ENCODE peak calls at places on chromosomes 16 and 17, in eight cellular contexts. One of them, this sample, is unnamed.
A peak's percentile ranks its signal among the peaks of the same experiment; 100 is the strongest.

GRCh38 chr16:85571813-85572619 is 41.1 kb upstream of the GSE1 start:
- DNase-seq in keratinocyte: no peak
- DNase-seq in GM23248: no peak
- DNase-seq in adrenal gland: no peak
- DNase-seq in adipocyte: no peak
- DNase-seq in neuronal stem cell: no peak
- DNase-seq in fibroblast of lung: no peak
- DNase-seq in ascending aorta: no peak
- DNase-seq in this sample: no peak

GRCh38 chr17:47952181-47953021 is 5.3 kb downstream of the PRR15L start:
- DNase-seq in neuronal stem cell: no peak
- DNase-seq in keratinocyte: no peak
- DNase-seq in adrenal gland: no peak
- DNase-seq in ascending aorta: no peak
- DNase-seq in GM23248: no peak
- DNase-seq in fibroblast of lung: no peak
- DNase-seq in adipocyte: no peak
- DNase-seq in this sample: no peak

GRCh38 chr16:68884867-68885266 is 41.5 kb downstream of the TANGO6 start:
- DNase-seq in adrenal gland: no peak
- DNase-seq in fibroblast of lung: no peak
- DNase-seq in adipocyte: no peak
- DNase-seq in ascending aorta: no peak
- DNase-seq in neuronal stem cell: no peak
- DNase-seq in GM23248: no peak
- DNase-seq in keratinocyte: no peak
- DNase-seq in this sample: no peak

GRCh38 chr17:8384801-8385335 is 1.9 kb upstream of the RPL26 start:
- DNase-seq in ascending aorta: no peak
- DNase-seq in fibroblast of lung: peak; percentile 47
- DNase-seq in keratinocyte: no peak
- DNase-seq in neuronal stem cell: no peak
- DNase-seq in adipocyte: peak; percentile 70
- DNase-seq in adrenal gland: no peak
- DNase-seq in GM23248: peak; percentile 91
- DNase-seq in this sample: no peak

GRCh38 chr17:63987616-63988478 is 10.3 kb upstream of the PRR29 start:
- DNase-seq in ascending aorta: no peak
- DNase-seq in adrenal gland: no peak
- DNase-seq in keratinocyte: no peak
- DNase-seq in neuronal stem cell: no peak
- DNase-seq in fibroblast of lung: no peak
- DNase-seq in adipocyte: no peak
- DNase-seq in GM23248: no peak
- DNase-seq in this sample: no peak

GRCh38 chr16:58850627-58851024 is 116.5 kb upstream of the GOT2 start:
- DNase-seq in adrenal gland: no peak
- DNase-seq in fibroblast of lung: no peak
- DNase-seq in keratinocyte: no peak
- DNase-seq in ascending aorta: no peak
- DNase-seq in neuronal stem cell: no peak
- DNase-seq in GM23248: no peak
- DNase-seq in adipocyte: no peak
- DNase-seq in this sample: no peak

GRCh38 chr16:53913082-53913870 is 209.3 kb downstream of the FTO start:
- DNase-seq in adipocyte: peak; percentile 83
- DNase-seq in neuronal stem cell: no peak
- DNase-seq in keratinocyte: no peak
- DNase-seq in adrenal gland: peak; percentile 94
- DNase-seq in ascending aorta: peak; percentile 67
- DNase-seq in fibroblast of lung: peak; percentile 93
- DNase-seq in GM23248: peak; percentile 89
- DNase-seq in this sample: no peak

GRCh38 chr17:75558666-75559530 is 28.7 kb upstream of the MYO15B start:
- DNase-seq in adipocyte: no peak
- DNase-seq in GM23248: no peak
- DNase-seq in fibroblast of lung: no peak
- DNase-seq in adrenal gland: no peak
- DNase-seq in neuronal stem cell: no peak
- DNase-seq in keratinocyte: no peak
- DNase-seq in ascending aorta: no peak
- DNase-seq in this sample: no peak

GRCh38 chr16:68335175-68335574 is 24.4 kb downstream of the PRMT7 start:
- DNase-seq in neuronal stem cell: no peak
- DNase-seq in keratinocyte: no peak
- DNase-seq in GM23248: peak; percentile 77
- DNase-seq in adipocyte: no peak
- DNase-seq in fibroblast of lung: no peak
- DNase-seq in adrenal gland: no peak
- DNase-seq in ascending aorta: no peak
- DNase-seq in this sample: no peak

GRCh38 chr17:21512307-21513011 is 136.3 kb downstream of the KCNJ12 start:
- DNase-seq in neuronal stem cell: no peak
- DNase-seq in keratinocyte: no peak
- DNase-seq in fibroblast of lung: no peak
- DNase-seq in adipocyte: no peak
- DNase-seq in GM23248: no peak
- DNase-seq in ascending aorta: no peak
- DNase-seq in adrenal gland: no peak
- DNase-seq in this sample: no peak

GRCh38 chr17:21511368-21512195 is 135.4 kb downstream of the KCNJ12 start:
- DNase-seq in neuronal stem cell: peak; percentile 75
- DNase-seq in adrenal gland: peak; percentile 83
- DNase-seq in adipocyte: peak; percentile 94
- DNase-seq in GM23248: peak; percentile 91
- DNase-seq in fibroblast of lung: peak; percentile 85
- DNase-seq in ascending aorta: peak; percentile 91
- DNase-seq in keratinocyte: peak; percentile 5
- DNase-seq in this sample: peak; percentile 42

GRCh38 chr17:21513012-21513570 is 136.9 kb downstream of the KCNJ12 start:
- DNase-seq in keratinocyte: peak; percentile 5
- DNase-seq in ascending aorta: peak; percentile 86
- DNase-seq in fibroblast of lung: peak; percentile 67
- DNase-seq in neuronal stem cell: peak; percentile 80
- DNase-seq in GM23248: peak; percentile 82
- DNase-seq in adipocyte: peak; percentile 94
- DNase-seq in adrenal gland: peak; percentile 82
- DNase-seq in this sample: peak; percentile 68

GRCh38 chr17:21505819-21506815 is 130.0 kb downstream of the KCNJ12 start:
- DNase-seq in adipocyte: no peak
- DNase-seq in keratinocyte: no peak
- DNase-seq in GM23248: no peak
- DNase-seq in adrenal gland: no peak
- DNase-seq in ascending aorta: no peak
- DNase-seq in neuronal stem cell: no peak
- DNase-seq in fibroblast of lung: no peak
- DNase-seq in this sample: no peak

DNA sequence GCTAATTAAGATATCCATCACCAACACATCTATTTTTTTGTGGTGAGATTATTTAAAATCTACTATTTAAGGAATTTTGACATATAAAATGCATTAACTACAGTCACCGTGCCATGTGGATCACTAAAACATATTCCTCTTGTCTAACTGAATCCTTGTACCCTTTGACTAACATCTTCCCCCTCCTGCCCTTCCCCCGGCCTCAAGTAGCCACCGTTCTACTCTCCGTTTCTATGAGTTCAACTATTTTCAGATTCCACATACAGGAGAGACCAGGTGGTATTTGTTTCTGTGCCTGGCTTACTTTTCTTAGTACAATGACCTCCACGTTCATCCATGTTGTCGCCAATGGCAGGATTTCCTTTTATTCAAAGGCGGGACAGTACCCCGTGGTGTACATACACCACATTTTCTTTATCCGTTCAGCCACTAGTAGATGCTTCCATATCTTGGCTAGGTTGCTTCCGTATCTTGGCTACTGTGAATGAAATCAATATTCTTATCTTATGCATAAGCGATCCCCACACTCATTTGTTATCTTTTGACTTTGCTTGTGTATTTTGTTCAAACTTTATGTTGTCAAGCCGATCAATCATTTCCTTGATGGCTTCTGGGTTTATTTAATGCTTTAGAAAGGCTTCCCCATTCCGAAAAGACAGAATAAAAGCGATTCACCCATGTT is 134.7 kb downstream of the KCNJ12 start:
- DNase-seq in adipocyte: no peak
- DNase-seq in adrenal gland: no peak
- DNase-seq in ascending aorta: no peak
- DNase-seq in keratinocyte: no peak
- DNase-seq in neuronal stem cell: no peak
- DNase-seq in fibroblast of lung: peak; percentile 10
- DNase-seq in GM23248: no peak
- DNase-seq in this sample: no peak
- H3K4me3 ChIP-seq in adipocyte: peak overlapping the region; percentile 83
- H3K4me3 ChIP-seq in adrenal gland: peak overlapping the region; percentile 47
- H3K4me3 ChIP-seq in ascending aorta: peak overlapping the region; percentile 74
- H3K4me3 ChIP-seq in keratinocyte: no peak overlapping the region
- H3K4me3 ChIP-seq in neuronal stem cell: no peak overlapping the region
- H3K4me3 ChIP-seq in fibroblast of lung: peak overlapping the region; percentile 61
- H3K4me3 ChIP-seq in GM23248: peak overlapping the region; percentile 76
- H3K4me3 ChIP-seq in this sample: peak overlapping the region; percentile 54

GRCh38 chr16:17463335-17463734 is 7.4 kb downstream of the XYLT1 start:
- DNase-seq in adrenal gland: no peak
- DNase-seq in fibroblast of lung: no peak
- DNase-seq in neuronal stem cell: no peak
- DNase-seq in GM23248: no peak
- DNase-seq in ascending aorta: no peak
- DNase-seq in adipocyte: no peak
- DNase-seq in keratinocyte: no peak
- DNase-seq in this sample: no peak
- H3K27me3 ChIP-seq in adrenal gland: no peaks in the 10 kb centered on the region
- H3K27me3 ChIP-seq in fibroblast of lung: no peaks in the 10 kb centered on the region
- H3K27me3 ChIP-seq in neuronal stem cell: no peaks in the 10 kb centered on the region
- H3K27me3 ChIP-seq in GM23248: no peaks in the 10 kb centered on the region
- H3K27me3 ChIP-seq in ascending aorta: no peaks in the 10 kb centered on the region
- H3K27me3 ChIP-seq in adipocyte: no peaks in the 10 kb centered on the region
- H3K27me3 ChIP-seq in keratinocyte: no peaks in the 10 kb centered on the region
- H3K27me3 ChIP-seq in this sample: no peaks in the 10 kb centered on the region

GRCh38 chr16:75244225-75244792 is 7.1 kb downstream of the BCAR1 start:
- DNase-seq in fibroblast of lung: peak; percentile 79
- DNase-seq in ascending aorta: peak; percentile 92
- DNase-seq in adrenal gland: no peak
- DNase-seq in GM23248: peak; percentile 70
- DNase-seq in neuronal stem cell: no peak
- DNase-seq in keratinocyte: no peak
- DNase-seq in adipocyte: peak; percentile 68
- DNase-seq in this sample: no peak

GRCh38 chr16:75241412-75241811 is 10.0 kb downstream of the BCAR1 start:
- DNase-seq in adipocyte: no peak
- DNase-seq in ascending aorta: no peak
- DNase-seq in neuronal stem cell: no peak
- DNase-seq in adrenal gland: no peak
- DNase-seq in keratinocyte: no peak
- DNase-seq in fibroblast of lung: no peak
- DNase-seq in GM23248: no peak
- DNase-seq in this sample: no peak

GRCh38 chr16:75244844-75245758 is 6.3 kb downstream of the BCAR1 start:
- DNase-seq in adipocyte: peak; percentile 95
- DNase-seq in neuronal stem cell: peak; percentile 75
- DNase-seq in adrenal gland: peak; percentile 85
- DNase-seq in keratinocyte: no peak
- DNase-seq in GM23248: peak; percentile 99
- DNase-seq in fibroblast of lung: peak; percentile 99
- DNase-seq in ascending aorta: peak; percentile 98
- DNase-seq in this sample: no peak

GRCh38 chr16:75241955-75242354 is 9.5 kb downstream of the BCAR1 start:
- DNase-seq in adrenal gland: no peak
- DNase-seq in GM23248: no peak
- DNase-seq in fibroblast of lung: no peak
- DNase-seq in ascending aorta: no peak
- DNase-seq in adipocyte: no peak
- DNase-seq in neuronal stem cell: no peak
- DNase-seq in keratinocyte: no peak
- DNase-seq in this sample: no peak

DNA sequence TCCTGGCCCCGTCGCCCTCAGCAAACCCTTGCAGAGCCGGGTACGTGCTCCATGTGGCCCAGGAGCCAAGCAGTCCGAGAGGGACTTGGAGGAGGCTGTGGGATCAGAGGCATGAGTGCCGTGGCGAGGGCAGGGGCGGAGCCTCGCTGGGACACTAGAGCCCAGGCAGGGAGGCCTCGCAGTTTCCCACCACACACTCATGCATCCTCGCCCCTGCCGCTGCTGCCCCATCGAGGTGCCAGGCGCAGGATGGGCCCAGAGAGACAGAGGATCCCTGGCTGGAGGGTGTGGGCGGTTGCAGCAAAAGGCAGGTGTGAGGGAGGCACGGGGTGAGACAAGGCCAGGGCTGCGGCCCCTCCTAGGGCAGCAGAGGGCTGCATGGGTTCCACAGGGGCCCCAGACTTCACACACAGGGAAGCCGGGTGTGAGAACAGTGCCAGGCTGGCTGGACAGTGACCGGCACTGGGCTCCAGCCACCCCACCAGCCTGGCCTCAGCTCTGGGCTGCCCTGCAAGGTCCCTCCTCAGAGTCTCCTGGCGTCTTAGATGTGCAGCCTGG is 7.7 kb downstream of the BCAR1 start:
- DNase-seq in keratinocyte: no peak
- DNase-seq in adrenal gland: no peak
- DNase-seq in neuronal stem cell: no peak
- DNase-seq in adipocyte: no peak
- DNase-seq in GM23248: no peak
- DNase-seq in ascending aorta: no peak
- DNase-seq in fibroblast of lung: no peak
- DNase-seq in this sample: no peak
- H3K4me1 ChIP-seq in keratinocyte: peaks cover 63% of the 10 kb centered on the region
- H3K4me1 ChIP-seq in adrenal gland: peaks cover 32% of the 10 kb centered on the region
- H3K4me1 ChIP-seq in neuronal stem cell: peaks cover 52% of the 10 kb centered on the region
- H3K4me1 ChIP-seq in adipocyte: peaks cover 74% of the 10 kb centered on the region
- H3K4me1 ChIP-seq in GM23248: peaks cover 68% of the 10 kb centered on the region
- H3K4me1 ChIP-seq in ascending aorta: peaks cover 51% of the 10 kb centered on the region
- H3K4me1 ChIP-seq in fibroblast of lung: peaks cover 85% of the 10 kb centered on the region
- H3K4me1 ChIP-seq in this sample: no peaks in the 10 kb centered on the region

DNA sequence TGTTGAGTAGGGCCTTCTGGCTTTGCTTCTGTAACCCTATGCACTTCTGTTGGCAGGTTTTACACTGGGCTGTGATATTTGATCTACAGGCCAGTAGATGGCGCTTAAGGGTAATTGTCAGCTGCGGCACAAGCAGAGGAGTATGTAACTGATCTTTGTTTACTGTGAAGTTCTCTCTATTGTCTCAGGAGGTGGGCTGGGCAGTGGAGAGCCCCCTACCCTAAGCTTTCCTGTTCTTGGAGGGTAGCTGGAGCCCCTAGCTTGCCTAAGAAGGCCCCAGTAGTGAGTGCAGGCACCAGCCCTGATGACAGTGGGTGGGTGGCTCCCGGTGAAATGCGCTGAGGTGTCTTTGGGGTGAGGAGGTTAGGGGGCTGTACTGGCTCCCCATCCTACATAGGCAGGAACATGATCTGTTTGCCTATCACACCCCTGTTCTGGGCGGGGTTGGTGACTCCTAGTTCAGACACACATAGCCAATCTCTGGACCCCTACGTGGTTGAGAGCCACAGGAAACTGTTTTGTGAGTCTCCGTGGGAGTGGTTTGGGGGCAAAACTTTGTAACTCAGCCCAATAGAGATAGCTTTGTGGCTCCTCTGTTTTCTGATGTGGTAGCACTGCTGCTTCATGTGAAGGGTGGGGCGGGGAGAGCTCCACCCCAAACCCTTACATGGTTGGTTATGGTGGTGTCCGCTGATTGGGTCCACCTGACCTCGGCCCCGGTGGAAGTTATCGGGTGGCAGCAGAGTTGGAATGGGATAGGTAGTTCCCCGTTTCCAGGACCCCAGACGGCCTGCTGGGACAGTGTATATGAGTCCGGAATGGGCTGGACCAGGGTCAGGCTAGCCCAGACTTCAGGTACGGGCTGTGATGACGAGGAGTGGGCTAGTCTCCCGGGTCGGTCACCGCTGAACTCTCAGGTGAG is 60.4 kb downstream of the SLFN11 start:
- DNase-seq in neuronal stem cell: peak; percentile 51
- DNase-seq in keratinocyte: peak; percentile 15
- DNase-seq in adipocyte: peak; percentile 83
- DNase-seq in adrenal gland: peak; percentile 54
- DNase-seq in fibroblast of lung: peak; percentile 81
- DNase-seq in ascending aorta: peak; percentile 69
- DNase-seq in GM23248: peak; percentile 77
- DNase-seq in this sample: peak; percentile 95
- H3K4me3 ChIP-seq in neuronal stem cell: no peak overlapping the region
- H3K4me3 ChIP-seq in keratinocyte: no peak overlapping the region
- H3K4me3 ChIP-seq in adipocyte: peak overlapping the region; percentile 70
- H3K4me3 ChIP-seq in adrenal gland: peak overlapping the region; percentile 44
- H3K4me3 ChIP-seq in fibroblast of lung: no peak overlapping the region
- H3K4me3 ChIP-seq in ascending aorta: peak overlapping the region; percentile 41
- H3K4me3 ChIP-seq in GM23248: peak overlapping the region; percentile 62
- H3K4me3 ChIP-seq in this sample: peak overlapping the region; percentile 83